ENCODE peak calls at places on chromosomes 4 and X, in eight cellular contexts. Q is IMR-90, A is GM04504, G is tibial nerve, U is H7, R is fibroblast of mammary gland, M is neural progenitor cell, I is choroid plexus epithelial cell. Z is an unnamed sample.
A peak's percentile ranks its signal among the peaks of the same experiment; 100 is the strongest.

GRCh38 chr4:47209833-47210232 is 178.5 kb downstream of the GABRB1 start:
- DNase-seq in Q (peak; percentile 90), A (no peak), G (no peak), U (no peak), R (peak; percentile 86), M (no peak), I (peak; percentile 53), Z (no peak)

GRCh38 chrX:101803451-101803850 is 128.4 kb downstream of the ZMAT1 start:
- DNase-seq in Q (peak; percentile 19), A (peak; percentile 3), G (no peak), U (no peak), R (peak; percentile 27), M (peak; percentile 4), I (peak; percentile 34), Z (peak; percentile 3)

GRCh38 chrX:151688695-151689094 is 6.6 kb upstream of the PRRG3 start:
- DNase-seq in Q (no peak), A (no peak), G (no peak), U (no peak), R (no peak), M (no peak), I (no peak), Z (no peak)

GRCh38 chrX:49039598-49040375 is 3.4 kb downstream of the TFE3 start:
- DNase-seq in Q (peak; percentile 94), A (peak; percentile 86), G (peak; percentile 33), U (peak; percentile 94), R (peak; percentile 94), M (peak; percentile 92), I (peak; percentile 93), Z (peak; percentile 49)

GRCh38 chrX:16695079-16695676 is 17.3 kb downstream of the CTPS2 start:
- DNase-seq in Q (peak; percentile 65), A (no peak), G (peak; percentile 47), U (peak; percentile 79), R (peak; percentile 70), M (peak; percentile 68), I (peak; percentile 65), Z (peak; percentile 63)

GRCh38 chrX:31932769-31933168 is 860.9 kb upstream of the FTHL17 start:
- DNase-seq in Q (no peak), A (no peak), G (no peak), U (no peak), R (no peak), M (no peak), I (no peak), Z (no peak)

GRCh38 chr4:53899544-53900274 is 164.7 kb downstream of the CHIC2 start:
- DNase-seq in Q (peak; percentile 88), A (peak; percentile 81), G (no peak), U (no peak), R (peak; percentile 95), M (no peak), I (peak; percentile 86), Z (no peak)

GRCh38 chr4:108166441-108167315 is 2.1 kb downstream of the LEF1 start:
- DNase-seq in Q (no peak), A (no peak), G (no peak), U (peak; percentile 76), R (peak; percentile 26), M (peak; percentile 85), I (no peak), Z (peak; percentile 20)

GRCh38 chrX:868248-868647 is 237.7 kb downstream of the SHOX start:
- DNase-seq in Q (no peak), A (no peak), G (no peak), U (no peak), R (no peak), M (no peak), I (no peak), Z (peak; percentile 28)